ENCODE peak calls at places on chromosomes 12 and 14, in five cellular contexts. G, C, F, R and N are unnamed samples.

GRCh38 chr12:40137252-40137651 is 31.4 kb upstream of the SLC2A13 start:
- DNase-seq in G (no peak), C (no peak), F (no peak), R (no peak), N (no peak)

GRCh38 chr14:100440207-100440631 is 117.1 kb downstream of the SLC25A47 start:
- DNase-seq in G (peak; percentile 80), C (no peak), F (no peak), R (peak; percentile 62), N (no peak)

GRCh38 chr12:110913119-110914056 is 7.0 kb downstream of the MYL2 start:
- DNase-seq in G (no peak), C (no peak), F (no peak), R (no peak), N (no peak)

GRCh38 chr12:114682101-114682919 is 1.7 kb downstream of the TBX3 start:
- DNase-seq in G (no peak), C (no peak), F (no peak), R (no peak), N (no peak)

GRCh38 chr12:51748235-51748634 is 100.3 kb downstream of the FIGNL2 start:
- DNase-seq in G (no peak), C (no peak), F (no peak), R (no peak), N (no peak)

GRCh38 chr12:72274926-72275325 is 2.8 kb downstream of the TRHDE start:
- DNase-seq in G (no peak), C (no peak), F (no peak), R (no peak), N (no peak)

GRCh38 chr12:55727643-55728184 is 1.1 kb downstream of the CD63 start:
- DNase-seq in G (peak; percentile 80), C (no peak), F (no peak), R (peak; percentile 44), N (no peak)

GRCh38 chr14:31224808-31225207 is 17.2 kb upstream of the HECTD1 start:
- DNase-seq in G (no peak), C (no peak), F (no peak), R (no peak), N (no peak)

GRCh38 chr14:52455291-52456088 is 96.8 kb downstream of the TXNDC16 start:
- DNase-seq in G (no peak), C (peak; percentile 47), F (no peak), R (no peak), N (no peak)

GRCh38 chr12:46208370-46208769 is 60.5 kb downstream of the SLC38A1 start:
- DNase-seq in G (no peak), C (no peak), F (no peak), R (peak; percentile 5), N (no peak)

GRCh38 chr14:61608245-61609142 is 86.8 kb upstream of the HIF1A start:
- DNase-seq in G (no peak), C (no peak), F (no peak), R (peak; percentile 91), N (no peak)

GRCh38 chr12:10113085-10113484 is 14.3 kb upstream of the CLEC1A start:
- DNase-seq in G (no peak), C (no peak), F (no peak), R (no peak), N (no peak)

GRCh38 chr12:6947615-6948014 is 3.5 kb upstream of the PTPN6 start:
- DNase-seq in G (peak; percentile 37), C (no peak), F (no peak), R (no peak), N (no peak)

GRCh38 chr12:124030008-124030407 is 57.0 kb downstream of the ZNF664 start:
- DNase-seq in G (no peak), C (no peak), F (no peak), R (no peak), N (no peak)

GRCh38 chr12:32920506-32921085 is 24.0 kb upstream of the PKP2 start:
- DNase-seq in G (no peak), C (no peak), F (no peak), R (no peak), N (no peak)

GRCh38 chr12:128079-128478 is 61.5 kb downstream of the IQSEC3 start:
- DNase-seq in G (no peak), C (no peak), F (no peak), R (peak; percentile 31), N (no peak)

GRCh38 chr12:3294481-3294911 is 196.5 kb upstream of the PRMT8 start:
- DNase-seq in G (no peak), C (no peak), F (no peak), R (no peak), N (no peak)

GRCh38 chr14:90275455-90275814 is 19.1 kb downstream of the PSMC1 start:
- DNase-seq in G (no peak), C (no peak), F (no peak), R (no peak), N (no peak)

GRCh38 chr14:69675246-69675583 is 63.8 kb downstream of the SUSD6 start:
- DNase-seq in G (no peak), C (no peak), F (no peak), R (no peak), N (no peak)

GRCh38 chr12:89752331-89752730 is 43.7 kb upstream of the ATP2B1 start:
- DNase-seq in G (no peak), C (no peak), F (no peak), R (no peak), N (no peak)